ENCODE peak calls at places on chromosomes 3 and 15, in six cellular contexts. R is activated T-helper 1 cell treated with anti-CD3 and anti-CD28 coated beads, Interleukin-2, amount 50 U/mL, for 16 hours; K is AG04450; I is Caki2; N is ELR; J is SHP77. E is an unnamed sample.
A peak's percentile ranks its signal among the peaks of the same experiment; 100 is the strongest.

GRCh38 chr3:194596906-194597305 is 36.3 kb downstream of the TMEM44 start:
- DNase-seq in R (no peak), K (no peak), I (no peak), N (no peak), J (no peak), E (no peak)

GRCh38 chr3:177420643-177421042 is 223.4 kb upstream of the TBL1XR1 start:
- DNase-seq in R (no peak), K (no peak), I (peak; percentile 77), N (peak; percentile 9), J (peak; percentile 39), E (no peak)

GRCh38 chr3:155032918-155033317 is 47.2 kb upstream of the MME start:
- DNase-seq in R (no peak), K (peak; percentile 16), I (no peak), N (peak; percentile 42), J (no peak), E (no peak)

GRCh38 chr3:197076446-197076845 is 46.8 kb upstream of the MELTF start:
- DNase-seq in R (no peak), K (no peak), I (no peak), N (no peak), J (no peak), E (no peak)

GRCh38 chr3:151924753-151925152 is 51.3 kb downstream of the SUCNR1 start:
- DNase-seq in R (no peak), K (no peak), I (no peak), N (no peak), J (no peak), E (no peak)

GRCh38 chr3:64530434-64531049 is 157.3 kb downstream of the ADAMTS9 start:
- DNase-seq in R (no peak), K (no peak), I (peak; percentile 21), N (peak; percentile 62), J (peak; percentile 25), E (peak; percentile 50)

GRCh38 chr3:115272036-115272824 is 125.1 kb upstream of the ZBTB20 start:
- DNase-seq in R (no peak), K (peak; percentile 13), I (peak; percentile 25), N (peak; percentile 84), J (peak; percentile 33), E (peak; percentile 11)

GRCh38 chr3:172138792-172139507 is 99.6 kb downstream of the FNDC3B start:
- DNase-seq in R (no peak), K (no peak), I (peak; percentile 84), N (peak; percentile 65), J (peak; percentile 14), E (peak; percentile 58)

GRCh38 chr15:100033140-100033857 is 300.1 kb upstream of the LYSMD4 start:
- DNase-seq in R (no peak), K (no peak), I (no peak), N (no peak), J (no peak), E (peak; percentile 19)

GRCh38 chr3:182389041-182389815 is 404.1 kb upstream of the ATP11B start:
- DNase-seq in R (no peak), K (no peak), I (no peak), N (no peak), J (peak; percentile 70), E (peak; percentile 98)

E was measured in mammary epithelial cell.